ENCODE peak calls at places on chromosomes 6 and 20, in nine cellular contexts. U, I, K, Q, H, L, X, A and T are unnamed samples.

GRCh38 chr20:46334423-46334978 is 26.2 kb upstream of the CDH22 start:
- DNase-seq in U (no peak), I (no peak), K (no peak), Q (no peak), H (no peak), L (no peak), X (no peak), A (no peak), T (no peak)

GRCh38 chr6:125312478-125312877 is 10.7 kb upstream of the HDDC2 start:
- DNase-seq in U (no peak), I (no peak), K (peak; percentile 40), Q (no peak), H (no peak), L (no peak), X (no peak), A (no peak), T (no peak)

GRCh38 chr6:36634317-36634716 is 40.2 kb downstream of the SRSF3 start:
- DNase-seq in U (no peak), I (no peak), K (no peak), Q (no peak), H (no peak), L (no peak), X (no peak), A (no peak), T (no peak)

GRCh38 chr6:7475081-7475480 is 66.4 kb upstream of the DSP start:
- DNase-seq in U (no peak), I (no peak), K (no peak), Q (no peak), H (no peak), L (no peak), X (no peak), A (no peak), T (no peak)

GRCh38 chr20:24634855-24635254 is 165.4 kb downstream of the SYNDIG1 start:
- DNase-seq in U (no peak), I (no peak), K (no peak), Q (peak; percentile 49), H (peak; percentile 73), L (no peak), X (no peak), A (no peak), T (no peak)

GRCh38 chr20:37838769-37839431 is 64.0 kb upstream of the VSTM2L start:
- DNase-seq in U (no peak), I (no peak), K (no peak), Q (no peak), H (no peak), L (no peak), X (no peak), A (no peak), T (no peak)

GRCh38 chr6:158457616-158458278 is 102.1 kb upstream of the TMEM181 start:
- DNase-seq in U (no peak), I (no peak), K (no peak), Q (no peak), H (peak; percentile 13), L (no peak), X (no peak), A (no peak), T (no peak)

GRCh38 chr6:159431750-159432149 is 261.3 kb downstream of the SOD2 start:
- DNase-seq in U (no peak), I (no peak), K (no peak), Q (no peak), H (no peak), L (no peak), X (no peak), A (no peak), T (no peak)

GRCh38 chr20:23915844-23916243 is 36.3 kb upstream of the CST5 start:
- DNase-seq in U (no peak), I (no peak), K (no peak), Q (no peak), H (no peak), L (no peak), X (no peak), A (no peak), T (no peak)

GRCh38 chr6:34546551-34547321 is 9.4 kb downstream of the SPDEF start:
- DNase-seq in U (peak; percentile 66), I (no peak), K (peak; percentile 40), Q (peak; percentile 79), H (peak; percentile 92), L (no peak), X (no peak), A (peak; percentile 84), T (no peak)

GRCh38 chr6:43491750-43492661 is 14.6 kb downstream of the TJAP1 start:
- DNase-seq in U (peak; percentile 84), I (no peak), K (peak; percentile 85), Q (no peak), H (no peak), L (no peak), X (no peak), A (peak; percentile 52), T (no peak)

GRCh38 chr20:22502731-22503191 is 81.6 kb downstream of the FOXA2 start:
- DNase-seq in U (no peak), I (no peak), K (no peak), Q (no peak), H (no peak), L (no peak), X (no peak), A (peak; percentile 28), T (no peak)

GRCh38 chr6:161139766-161140553 is 133.9 kb downstream of the AGPAT4 start:
- DNase-seq in U (peak; percentile 43), I (no peak), K (no peak), Q (no peak), H (peak; percentile 50), L (no peak), X (no peak), A (peak; percentile 48), T (no peak)

GRCh38 chr6:146595981-146596731 is 2.6 kb upstream of the ADGB start:
- DNase-seq in U (no peak), I (no peak), K (no peak), Q (no peak), H (peak; percentile 39), L (no peak), X (peak; percentile 13), A (no peak), T (no peak)

GRCh38 chr6:131683479-131683878 is 17.7 kb downstream of the OR2A4 start:
- DNase-seq in U (no peak), I (no peak), K (no peak), Q (no peak), H (peak; percentile 16), L (no peak), X (peak; percentile 16), A (no peak), T (no peak)

GRCh38 chr6:72784071-72784470 is 162.2 kb downstream of the KCNQ5 start:
- DNase-seq in U (no peak), I (no peak), K (no peak), Q (no peak), H (no peak), L (no peak), X (no peak), A (no peak), T (no peak)

GRCh38 chr6:80332013-80332412 is 225.5 kb downstream of the BCKDHB start:
- DNase-seq in U (no peak), I (no peak), K (no peak), Q (no peak), H (no peak), L (no peak), X (no peak), A (no peak), T (no peak)

GRCh38 chr20:34637245-34638185 is 39.4 kb downstream of the PIGU start:
- DNase-seq in U (no peak), I (no peak), K (no peak), Q (no peak), H (peak; percentile 39), L (no peak), X (no peak), A (peak; percentile 10), T (no peak)

GRCh38 chr6:69867075-69867911 is 937 bp downstream of the COL19A1 start:
- DNase-seq in U (peak; percentile 71), I (peak; percentile 72), K (peak; percentile 58), Q (peak; percentile 85), H (peak; percentile 5), L (peak; percentile 32), X (peak; percentile 79), A (peak; percentile 74), T (peak; percentile 64)

GRCh38 chr6:14951704-14952103 is 294.2 kb upstream of the JARID2 start:
- DNase-seq in U (no peak), I (no peak), K (no peak), Q (no peak), H (no peak), L (no peak), X (no peak), A (no peak), T (no peak)

GRCh38 chr6:32837651-32838113 is 857 bp downstream of the TAP2 start:
- DNase-seq in U (no peak), I (no peak), K (no peak), Q (no peak), H (peak; percentile 55), L (no peak), X (no peak), A (no peak), T (no peak)

GRCh38 chr20:25126204-25126603 is 44.3 kb upstream of the VSX1 start:
- DNase-seq in U (no peak), I (no peak), K (no peak), Q (no peak), H (no peak), L (no peak), X (no peak), A (no peak), T (no peak)

GRCh38 chr6:107405002-107405401 is 54.4 kb downstream of the PDSS2 start:
- DNase-seq in U (no peak), I (no peak), K (no peak), Q (no peak), H (no peak), L (no peak), X (no peak), A (no peak), T (no peak)
- H3K9me3 ChIP-seq in U (peaks cover 49% of the 10 kb centered on the region), I (peaks cover 4% of the 10 kb centered on the region), K (no peaks in the 10 kb centered on the region), Q (peaks cover 5% of the 10 kb centered on the region), H (no peaks in the 10 kb centered on the region), L (peaks cover 28% of the 10 kb centered on the region), X (peaks cover 17% of the 10 kb centered on the region), A (no peaks in the 10 kb centered on the region), T (peaks cover 9% of the 10 kb centered on the region)

GRCh38 chr20:16574656-16575355 is 1.6 kb upstream of the KIF16B start:
- DNase-seq in U (peak; percentile 94), I (peak; percentile 56), K (peak; percentile 88), Q (peak; percentile 93), H (peak; percentile 91), L (peak; percentile 44), X (peak; percentile 86), A (peak; percentile 91), T (peak; percentile 89)
- H3K27ac ChIP-seq in U (peak overlapping the region; percentile 72), I (no peak overlapping the region), K (peak overlapping the region; percentile 86), Q (peak overlapping the region; percentile 26), H (peak overlapping the region; percentile 4), L (no peak overlapping the region), X (peak overlapping the region; percentile 11), A (peak overlapping the region; percentile 75), T (peak overlapping the region; percentile 62)

DNA sequence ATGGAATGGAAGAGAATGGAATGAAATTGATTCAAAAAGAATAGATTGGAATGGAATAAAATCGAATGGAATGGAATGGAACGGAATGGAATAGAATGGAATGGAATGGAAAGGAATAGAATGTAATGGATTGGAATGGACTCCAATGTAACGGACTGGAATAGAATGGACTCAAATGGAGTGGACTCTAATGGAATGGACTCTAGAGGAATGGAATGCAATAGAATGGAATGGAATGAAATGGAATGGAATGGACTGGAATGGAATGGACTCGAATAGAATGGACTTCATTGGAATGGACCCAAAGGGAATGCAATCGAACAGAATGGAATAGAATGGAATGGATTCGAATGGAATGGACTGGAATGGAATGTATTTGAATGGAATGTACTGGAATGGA is 19.7 kb upstream of the DEFB115 start:
- DNase-seq in U (no peak), I (no peak), K (no peak), Q (no peak), H (no peak), L (no peak), X (no peak), A (no peak), T (no peak)
- H3K9me3 ChIP-seq in U (peaks cover 100% of the 10 kb centered on the region), I (peaks cover 35% of the 10 kb centered on the region), K (no peaks in the 10 kb centered on the region), Q (peaks cover 26% of the 10 kb centered on the region), H (peaks cover 90% of the 10 kb centered on the region), L (peaks cover 83% of the 10 kb centered on the region), X (peaks cover 83% of the 10 kb centered on the region), A (peaks cover 4% of the 10 kb centered on the region), T (peaks cover 57% of the 10 kb centered on the region)

GRCh38 chr20:18004389-18005031 is 35.7 kb downstream of the MGME1 start:
- DNase-seq in U (no peak), I (no peak), K (no peak), Q (no peak), H (no peak), L (no peak), X (no peak), A (no peak), T (no peak)
- H3K27ac ChIP-seq in U (no peak overlapping the region), I (no peak overlapping the region), K (no peak overlapping the region), Q (peak overlapping the region; percentile 5), H (no peak overlapping the region), L (no peak overlapping the region), X (no peak overlapping the region), A (no peak overlapping the region), T (no peak overlapping the region)